ENCODE peak calls at places on chromosomes 16 and 17, in seven cellular contexts. W is stomach, D is A549, M is tibial nerve, R is esophagus muscularis mucosa, Y is ovary, A is transverse colon. N is an unnamed sample.

GRCh38 chr17:2860883-2861282 is 64.6 kb downstream of the RAP1GAP2 start:
- DNase-seq in W (no peak), D (no peak), M (no peak), R (no peak), Y (no peak), A (no peak), N (no peak)

GRCh38 chr16:81595676-81596292 is 151.2 kb downstream of the CMIP start:
- DNase-seq in W (no peak), D (no peak), M (no peak), R (no peak), Y (no peak), A (no peak), N (no peak)

GRCh38 chr17:66466933-66467367 is 164.5 kb downstream of the PRKCA start:
- DNase-seq in W (no peak), D (peak), M (no peak), R (no peak), Y (no peak), A (peak), N (no peak)

GRCh38 chr17:1153795-1154546 is 25.8 kb downstream of the ABR start:
- DNase-seq in W (no peak), D (peak), M (peak), R (no peak), Y (peak), A (peak), N (peak)

GRCh38 chr17:29883497-29883896 is 46.5 kb downstream of the SSH2 start:
- DNase-seq in W (no peak), D (no peak), M (no peak), R (no peak), Y (no peak), A (no peak), N (no peak)

GRCh38 chr17:32941419-32942032 is 13.6 kb downstream of the TMEM98 start:
- DNase-seq in W (no peak), D (no peak), M (no peak), R (no peak), Y (no peak), A (no peak), N (no peak)

GRCh38 chr17:72031219-72031906 is 89.5 kb upstream of the SOX9 start:
- DNase-seq in W (no peak), D (no peak), M (no peak), R (no peak), Y (no peak), A (no peak), N (peak)

GRCh38 chr16:68792465-68793324 is 50.6 kb upstream of the TANGO6 start:
- DNase-seq in W (peak), D (peak), M (no peak), R (no peak), Y (no peak), A (peak), N (no peak)

GRCh38 chr17:83180996-83181481 is 101.6 kb downstream of the METRNL start:
- DNase-seq in W (no peak), D (peak), M (no peak), R (peak), Y (no peak), A (no peak), N (peak)

GRCh38 chr16:90031931-90032663 is 12.8 kb upstream of the DBNDD1 start:
- DNase-seq in W (no peak), D (no peak), M (no peak), R (no peak), Y (no peak), A (no peak), N (peak)

GRCh38 chr16:71648162-71648561 is 22.2 kb downstream of the MARVELD3 start:
- DNase-seq in W (no peak), D (no peak), M (no peak), R (no peak), Y (no peak), A (no peak), N (no peak)

GRCh38 chr17:62187681-62188080 is 122.6 kb upstream of the MED13 start:
- DNase-seq in W (no peak), D (no peak), M (no peak), R (no peak), Y (no peak), A (no peak), N (peak)

GRCh38 chr17:10275418-10275817 is 77.0 kb upstream of the GAS7 start:
- DNase-seq in W (no peak), D (no peak), M (no peak), R (peak), Y (no peak), A (no peak), N (no peak)

GRCh38 chr17:81939881-81940385 is 2.8 kb upstream of the PYCR1 start:
- DNase-seq in W (peak), D (no peak), M (no peak), R (no peak), Y (peak), A (no peak), N (no peak)

GRCh38 chr16:55036371-55036821 is 105.7 kb downstream of the IRX5 start:
- DNase-seq in W (no peak), D (no peak), M (no peak), R (no peak), Y (no peak), A (no peak), N (no peak)

GRCh38 chr17:78133971-78134898 is 3.7 kb downstream of the TMC8 start:
- DNase-seq in W (peak), D (peak), M (peak), R (no peak), Y (peak), A (peak), N (peak)

GRCh38 chr17:78132086-78132676 is 1.6 kb downstream of the TMC8 start:
- DNase-seq in W (peak), D (no peak), M (no peak), R (no peak), Y (no peak), A (peak), N (no peak)

GRCh38 chr17:78131172-78132085 is 858 bp downstream of the TMC8 start:
- DNase-seq in W (no peak), D (no peak), M (no peak), R (no peak), Y (no peak), A (peak), N (peak)

GRCh38 chr17:78133179-78133951 is 2.8 kb downstream of the TMC8 start:
- DNase-seq in W (no peak), D (no peak), M (no peak), R (no peak), Y (no peak), A (no peak), N (no peak)

DNA sequence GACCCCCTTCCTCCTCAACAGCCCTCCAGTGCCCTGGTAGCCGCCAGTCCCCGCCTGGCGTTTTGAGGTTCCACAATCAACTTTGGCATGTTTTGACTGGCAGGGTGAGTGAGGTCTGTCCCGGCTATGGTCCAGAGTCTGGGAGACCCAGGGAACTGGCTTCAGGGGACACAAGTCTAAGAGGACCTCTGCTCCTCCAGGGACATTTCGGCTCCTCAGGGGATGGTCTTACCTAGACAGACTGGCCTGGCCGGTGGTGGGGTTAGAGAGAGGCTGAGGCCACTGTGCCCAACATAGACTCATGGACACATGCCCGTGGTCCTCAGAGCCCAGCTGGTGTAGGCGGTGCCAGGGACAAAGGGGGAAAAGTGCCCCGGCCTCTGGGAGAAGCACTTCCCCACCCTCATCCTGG is 2.2 kb downstream of the TMC8 start:
- DNase-seq in W (no peak), D (no peak), M (no peak), R (no peak), Y (no peak), A (no peak), N (no peak)
- TF ChIP-seq EP300 in W (no peak), D (no peak), M (no peak), R (no peak), Y (no peak), A (no peak), N (no peak)

GRCh38 chr17:36592316-36592710 is 634 bp downstream of the DHRS11 start:
- DNase-seq in W (no peak), D (peak), M (no peak), R (no peak), Y (peak), A (peak), N (peak)

GRCh38 chr17:36592711-36593321 is 1.1 kb downstream of the DHRS11 start:
- DNase-seq in W (no peak), D (no peak), M (no peak), R (peak), Y (no peak), A (peak), N (no peak)

GRCh38 chr17:36591434-36592315 is at the start of gene DHRS11:
- DNase-seq in W (peak), D (peak), M (peak), R (no peak), Y (peak), A (peak), N (peak)

GRCh38 chr17:36593651-36594316 is 2.1 kb downstream of the DHRS11 start:
- DNase-seq in W (no peak), D (no peak), M (no peak), R (no peak), Y (no peak), A (peak), N (no peak)

DNA sequence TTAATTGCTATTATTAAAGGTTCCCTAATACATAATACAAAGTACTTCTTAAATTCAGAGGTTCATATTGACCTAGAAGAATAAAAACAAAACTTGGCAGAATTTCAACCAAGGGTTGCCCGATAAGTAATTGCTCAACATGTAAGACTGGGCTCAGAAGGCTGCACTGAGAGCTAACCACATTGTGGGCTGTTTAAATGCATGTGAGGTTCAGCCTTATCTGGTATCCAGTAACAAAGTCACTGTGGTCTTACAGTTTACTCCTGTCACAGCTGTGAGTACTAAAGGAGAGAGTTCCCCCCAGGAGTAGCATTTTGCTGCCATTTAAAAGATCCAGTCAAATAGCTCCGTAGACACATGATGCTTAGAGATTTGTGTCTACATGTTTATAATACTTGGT is 1.6 kb upstream of the DHRS11 start:
- DNase-seq in W (no peak), D (no peak), M (no peak), R (no peak), Y (no peak), A (no peak), N (no peak)
- TF ChIP-seq EP300 in W (no peak), D (no peak), M (no peak), R (no peak), Y (no peak), A (no peak), N (no peak)

GRCh38 chr17:77880702-77881450 is 77.6 kb upstream of the TNRC6C start:
- DNase-seq in W (no peak), D (no peak), M (no peak), R (no peak), Y (no peak), A (no peak), N (peak)

GRCh38 chr17:77882040-77882439 is 76.5 kb upstream of the TNRC6C start:
- DNase-seq in W (no peak), D (no peak), M (no peak), R (no peak), Y (no peak), A (no peak), N (no peak)

GRCh38 chr17:77879896-77880280 is 78.6 kb upstream of the TNRC6C start:
- DNase-seq in W (no peak), D (no peak), M (no peak), R (no peak), Y (no peak), A (no peak), N (no peak)

GRCh38 chr17:77882481-77883212 is 75.9 kb upstream of the TNRC6C start:
- DNase-seq in W (peak), D (no peak), M (peak), R (no peak), Y (no peak), A (peak), N (no peak)

GRCh38 chr17:77881545-77881944 is 77.0 kb upstream of the TNRC6C start:
- DNase-seq in W (peak), D (no peak), M (peak), R (peak), Y (no peak), A (peak), N (peak)
- TF ChIP-seq EP300 in W (no peak), D (no peak), M (peak), R (no peak), Y (no peak), A (no peak), N (no peak)

GRCh38 chr17:60675997-60676396 is 1.7 kb upstream of the BCAS3 start:
- DNase-seq in W (no peak), D (no peak), M (no peak), R (peak), Y (no peak), A (no peak), N (no peak)

GRCh38 chr17:60678118-60678444 is 430 bp downstream of the BCAS3 start:
- DNase-seq in W (no peak), D (peak), M (no peak), R (no peak), Y (no peak), A (no peak), N (no peak)

GRCh38 chr17:60676758-60677307 is 818 bp upstream of the BCAS3 start:
- DNase-seq in W (no peak), D (no peak), M (no peak), R (peak), Y (peak), A (no peak), N (no peak)

GRCh38 chr17:60679287-60679686 is 1.6 kb downstream of the BCAS3 start:
- DNase-seq in W (no peak), D (no peak), M (no peak), R (no peak), Y (no peak), A (no peak), N (no peak)

GRCh38 chr17:60677308-60678117 is at the start of gene BCAS3:
- DNase-seq in W (peak), D (peak), M (peak), R (peak), Y (peak), A (peak), N (peak)
- TF ChIP-seq EP300 in W (no peak), D (no peak), M (peak), R (no peak), Y (no peak), A (no peak), N (no peak)

DNA sequence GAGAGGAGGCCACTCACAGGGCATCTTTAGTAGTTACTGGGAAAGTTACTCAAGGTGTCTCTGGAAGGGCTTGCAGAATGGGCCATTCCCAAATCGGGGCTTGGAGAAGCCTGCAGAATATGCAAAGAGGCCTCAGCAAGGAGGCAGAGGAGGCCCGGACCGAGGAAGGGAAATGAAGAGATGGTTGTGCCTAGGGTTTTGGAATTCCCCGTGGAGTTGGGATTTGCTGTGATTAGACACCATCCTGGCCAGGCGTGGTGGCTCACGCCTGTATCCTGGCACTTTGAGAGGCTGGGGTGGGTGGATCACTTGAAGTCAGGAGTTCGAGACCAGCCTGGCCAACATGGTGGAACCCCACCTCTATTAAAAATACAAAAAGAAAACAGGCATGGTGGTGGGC is 193.0 kb downstream of the IRF8 start:
- DNase-seq in W (no peak), D (no peak), M (no peak), R (no peak), Y (no peak), A (no peak), N (no peak)
- TF ChIP-seq EP300 in W (no peak), D (no peak), M (no peak), R (no peak), Y (no peak), A (no peak), N (no peak)

DNA sequence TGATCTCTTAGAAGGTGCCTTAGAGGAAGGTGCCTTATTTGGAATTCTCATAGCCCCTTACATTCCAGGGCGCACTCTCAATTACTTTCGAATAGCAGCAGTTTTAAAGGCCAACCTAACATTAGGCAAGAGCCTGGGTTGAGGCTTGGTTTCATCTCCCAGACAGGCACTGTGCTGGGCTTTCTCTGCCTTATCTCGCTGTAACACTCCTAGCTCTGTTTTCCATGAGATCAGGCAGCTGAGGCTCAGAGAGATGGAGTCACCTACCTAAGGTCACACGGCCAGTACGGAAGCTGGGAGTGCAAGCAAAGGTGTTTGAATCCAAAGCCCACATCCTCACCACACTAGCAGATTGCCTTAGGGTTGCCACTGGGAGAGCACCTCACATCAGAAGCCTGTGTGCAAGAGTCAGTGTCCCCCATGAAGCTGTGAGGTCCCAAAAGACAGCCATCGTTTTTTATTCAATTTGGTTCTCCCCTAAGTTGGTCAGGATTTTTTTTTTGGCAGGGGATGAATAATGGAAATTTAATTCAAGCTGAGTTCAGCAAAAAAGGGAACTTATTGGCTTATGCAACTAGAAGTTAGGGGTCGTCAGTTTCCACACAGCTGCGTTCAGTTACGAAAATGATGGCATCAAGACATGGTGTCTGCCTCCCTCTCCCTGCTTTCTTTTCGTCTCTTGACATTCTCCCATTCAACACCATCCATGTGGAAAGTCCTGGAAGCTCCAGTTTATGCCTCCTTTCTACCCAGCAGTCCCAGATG is 206.4 kb downstream of the KATNIP start:
- DNase-seq in W (no peak), D (no peak), M (no peak), R (no peak), Y (no peak), A (no peak), N (no peak)
- TF ChIP-seq EP300 in W (no peak), D (no peak), M (no peak), R (no peak), Y (no peak), A (no peak), N (no peak)

DNA sequence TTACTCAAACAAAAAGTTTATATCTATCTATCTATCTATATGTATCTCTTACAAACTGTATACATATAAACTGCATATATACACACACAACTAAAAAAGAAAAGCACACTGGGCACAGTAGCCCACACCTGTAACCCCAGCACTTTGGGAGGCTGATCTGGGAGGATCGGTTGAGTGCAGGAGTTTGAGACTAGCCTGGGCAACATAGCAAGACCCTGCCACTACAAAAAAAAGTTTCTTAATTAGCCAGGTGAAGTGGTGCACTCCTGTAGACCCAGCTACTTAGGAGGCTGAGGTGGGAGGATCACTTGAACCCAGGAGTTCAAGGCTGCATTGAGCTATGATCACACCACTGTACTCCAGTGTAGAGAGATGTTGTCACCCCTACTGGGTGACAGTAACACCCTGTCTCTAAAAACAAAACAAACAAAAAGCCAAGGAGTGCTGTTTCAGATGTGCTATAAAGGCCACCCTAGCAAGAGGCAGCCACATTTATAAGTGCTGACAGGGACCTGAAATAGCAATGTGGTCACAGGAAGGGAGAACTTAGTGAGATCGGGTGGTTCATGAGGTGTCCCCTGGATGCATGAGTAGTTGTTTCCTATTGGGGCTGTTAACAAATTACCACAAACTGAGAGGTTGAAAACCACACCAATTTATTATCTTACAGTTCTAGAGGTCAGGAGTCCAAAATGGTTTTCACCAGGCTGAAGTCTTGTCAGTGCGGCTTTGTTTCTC is 4.8 kb downstream of the CD2BP2 start:
- DNase-seq in W (no peak), D (no peak), M (no peak), R (no peak), Y (no peak), A (peak), N (no peak)
- TF ChIP-seq EP300 in W (no peak), D (no peak), M (no peak), R (no peak), Y (no peak), A (no peak), N (no peak)